ENCODE peak calls at places on chromosomes 12 and 14, in seven cellular contexts. B is choroid plexus epithelial cell, J is upper lobe of right lung, M is WERI-Rb-1, P is A673, I is lower leg skin, X is prostate gland. Q is an unnamed sample.

GRCh38 chr14:53539489-53540126 is 386.5 kb upstream of the DDHD1 start:
- DNase-seq in B (peak; percentile 89), J (peak; percentile 75), M (peak; percentile 65), P (peak; percentile 78), I (peak; percentile 93), X (peak; percentile 50), Q (peak; percentile 90)

GRCh38 chr12:120614873-120615272 is 25.6 kb upstream of the CABP1 start:
- DNase-seq in B (no peak), J (no peak), M (no peak), P (no peak), I (no peak), X (no peak), Q (no peak)

GRCh38 chr14:71932229-71932951 is at the start of gene RGS6:
- DNase-seq in B (peak; percentile 29), J (peak; percentile 77), M (peak; percentile 59), P (peak; percentile 56), I (no peak), X (peak; percentile 4), Q (no peak)

GRCh38 chr14:63981569-63981968 is 128.8 kb downstream of the SYNE2 start:
- DNase-seq in B (no peak), J (no peak), M (no peak), P (no peak), I (no peak), X (no peak), Q (no peak)

GRCh38 chr14:92719890-92720323 is 28.5 kb downstream of the LGMN start:
- DNase-seq in B (no peak), J (no peak), M (no peak), P (no peak), I (no peak), X (peak; percentile 90), Q (no peak)

GRCh38 chr12:1213205-1213604 is 222.2 kb downstream of the ERC1 start:
- DNase-seq in B (no peak), J (no peak), M (no peak), P (no peak), I (no peak), X (no peak), Q (no peak)

GRCh38 chr14:74763803-74764531 is 851 bp downstream of the YLPM1 start:
- DNase-seq in B (peak; percentile 31), J (no peak), M (no peak), P (no peak), I (peak; percentile 86), X (peak; percentile 13), Q (no peak)

GRCh38 chr14:74141703-74142102 is 56.9 kb downstream of the LIN52 start:
- DNase-seq in B (peak; percentile 18), J (no peak), M (no peak), P (no peak), I (no peak), X (no peak), Q (no peak)

GRCh38 chr14:100471451-100472093 is 115.6 kb downstream of the BEGAIN start:
- DNase-seq in B (no peak), J (no peak), M (peak; percentile 64), P (no peak), I (no peak), X (no peak), Q (peak; percentile 19)

GRCh38 chr12:132099739-132100138 is 44.4 kb downstream of the DDX51 start:
- DNase-seq in B (no peak), J (no peak), M (no peak), P (no peak), I (peak; percentile 54), X (no peak), Q (no peak)

GRCh38 chr14:85867450-85867849 is 337.5 kb downstream of the FLRT2 start:
- DNase-seq in B (no peak), J (no peak), M (peak; percentile 19), P (peak; percentile 21), I (no peak), X (no peak), Q (no peak)
- TF ChIP-seq CTCF in B (peak; percentile 40), J (no peak), M (peak; percentile 32), P (peak; percentile 42), I (no peak), X (no peak), Q (peak; percentile 9)

GRCh38 chr14:69259531-69260245 is at the start of gene GALNT16:
- DNase-seq in B (peak; percentile 19), J (peak; percentile 69), M (peak; percentile 73), P (no peak), I (no peak), X (no peak), Q (peak; percentile 26)
- TF ChIP-seq CTCF in B (no peak), J (peak; percentile 25), M (peak; percentile 59), P (no peak), I (no peak), X (peak; percentile 20), Q (peak; percentile 18)

GRCh38 chr14:85528080-85528881 is 1.7 kb upstream of the FLRT2 start:
- DNase-seq in B (peak; percentile 96), J (peak; percentile 16), M (peak; percentile 54), P (peak; percentile 90), I (no peak), X (peak; percentile 34), Q (peak; percentile 93)
- TF ChIP-seq CTCF in B (peak; percentile 81), J (peak; percentile 54), M (peak; percentile 61), P (peak; percentile 81), I (no peak), X (peak; percentile 17), Q (peak; percentile 66)

DNA sequence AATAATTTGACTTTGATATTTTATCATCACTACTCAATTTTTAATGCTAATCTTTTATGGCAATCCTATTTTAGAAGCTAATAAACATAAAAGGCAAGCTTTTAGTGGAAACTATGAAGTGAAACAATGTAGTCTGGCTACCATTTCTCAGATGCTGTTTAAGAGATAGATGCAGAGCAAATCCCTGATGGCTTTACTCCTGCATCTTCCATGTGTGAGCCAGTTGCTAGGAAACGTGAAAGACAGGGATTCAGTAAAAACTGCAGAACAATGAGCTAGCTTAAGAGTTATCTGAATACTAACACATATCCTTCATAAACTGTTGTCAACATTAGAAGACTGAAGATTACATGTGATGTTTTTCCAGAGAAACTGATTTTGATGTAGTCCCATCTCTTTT is 112.6 kb downstream of the SLC2A13 start:
- DNase-seq in B (no peak), J (no peak), M (no peak), P (no peak), I (no peak), X (no peak), Q (no peak)
- TF ChIP-seq CTCF in B (no peak), J (no peak), M (no peak), P (no peak), I (no peak), X (no peak), Q (no peak)

GRCh38 chr14:78164226-78164853 is 5.8 kb upstream of the NRXN3 start:
- DNase-seq in B (peak; percentile 8), J (no peak), M (peak; percentile 76), P (peak; percentile 34), I (no peak), X (no peak), Q (no peak)
- TF ChIP-seq CTCF in B (peak; percentile 54), J (peak; percentile 44), M (peak; percentile 93), P (peak; percentile 72), I (no peak), X (no peak), Q (peak; percentile 42)

GRCh38 chr14:24861083-24861630 is 188.8 kb downstream of the STXBP6 start:
- DNase-seq in B (peak; percentile 96), J (no peak), M (no peak), P (no peak), I (no peak), X (no peak), Q (peak; percentile 85)
- TF ChIP-seq CTCF in B (no peak), J (no peak), M (no peak), P (no peak), I (no peak), X (no peak), Q (no peak)

GRCh38 chr12:109625749-109626377 is 52.3 kb downstream of the MVK start:
- DNase-seq in B (no peak), J (no peak), M (no peak), P (no peak), I (no peak), X (no peak), Q (no peak)

GRCh38 chr12:109627633-109628032 is 54.0 kb downstream of the MVK start:
- DNase-seq in B (no peak), J (no peak), M (no peak), P (no peak), I (no peak), X (no peak), Q (no peak)

GRCh38 chr12:109626378-109627115 is 53.0 kb downstream of the MVK start:
- DNase-seq in B (no peak), J (no peak), M (no peak), P (no peak), I (no peak), X (no peak), Q (no peak)

GRCh38 chr12:109624467-109624866 is 50.9 kb downstream of the MVK start:
- DNase-seq in B (no peak), J (no peak), M (no peak), P (no peak), I (no peak), X (no peak), Q (no peak)

GRCh38 chr12:109625131-109625559 is 51.6 kb downstream of the MVK start:
- DNase-seq in B (peak; percentile 44), J (no peak), M (peak; percentile 50), P (no peak), I (no peak), X (no peak), Q (peak; percentile 5)
- TF ChIP-seq CTCF in B (peak; percentile 25), J (no peak), M (no peak), P (no peak), I (no peak), X (no peak), Q (no peak)